ENCODE peak calls at places on chromosomes 12 and 14, in ten cellular contexts. F is astrocyte, H is fibroblast of lung, R is mammary epithelial cell, V is HCT116, W is HepG2, E is GM23338, X is hepatocyte, T is PC-9, I is K562. L is an unnamed sample. For H3K79me2, the result is how much of the 10 kb centered on the place peaks cover.

GRCh38 chr14:55427439-55427838 is 13.0 kb downstream of the TBPL2 start:
- DNase-seq in W (no peak), F (peak), H (no peak), E (peak), X (peak), V (peak), R (peak), I (peak), T (peak), L (no peak)

GRCh38 chr14:88204221-88204620 is 118.8 kb downstream of the KCNK10 start:
- DNase-seq in V (no peak), I (no peak), F (no peak), H (no peak), X (no peak), E (no peak), R (no peak), T (no peak), W (no peak), L (no peak)

GRCh38 chr12:78385541-78385940 is 479.0 kb upstream of the SYT1 start:
- DNase-seq in X (no peak), E (no peak), W (no peak), R (no peak), H (no peak), T (no peak), F (no peak), V (no peak), I (no peak), L (no peak)

GRCh38 chr14:42140831-42141279 is 534.2 kb downstream of the LRFN5 start:
- DNase-seq in R (peak), X (no peak), E (no peak), I (no peak), T (no peak), F (peak), V (no peak), H (peak), W (no peak), L (no peak)

GRCh38 chr12:59007620-59008019 is 87.3 kb upstream of the LRIG3 start:
- DNase-seq in T (no peak), R (no peak), W (no peak), E (no peak), I (no peak), F (peak), H (no peak), X (no peak), V (no peak), L (no peak)

GRCh38 chr14:22814945-22815713 is at the start of gene SLC7A7:
- DNase-seq in T (no peak), W (no peak), H (peak), E (peak), I (no peak), X (peak), R (no peak), F (no peak), V (no peak), L (peak)

GRCh38 chr12:108214046-108214445 is 85.0 kb downstream of the WSCD2 start:
- DNase-seq in W (no peak), E (no peak), T (no peak), V (no peak), R (no peak), I (no peak), H (no peak), X (no peak), F (no peak), L (no peak)

GRCh38 chr14:70004791-70005190 is 125.6 kb downstream of the SMOC1 start:
- DNase-seq in T (no peak), X (no peak), I (no peak), V (no peak), F (no peak), H (no peak), W (no peak), E (no peak), R (no peak), L (no peak)

GRCh38 chr14:77098470-77099353 is 654 bp downstream of the CIPC start:
- DNase-seq in F (no peak), V (no peak), H (no peak), X (peak), I (peak), T (peak), R (no peak), E (peak), W (no peak), L (peak)

GRCh38 chr12:57549909-57550627 is at the start of gene KIF5A:
- DNase-seq in T (no peak), X (peak), E (peak), H (no peak), V (no peak), F (no peak), R (no peak), W (no peak), I (peak), L (peak)

DNA sequence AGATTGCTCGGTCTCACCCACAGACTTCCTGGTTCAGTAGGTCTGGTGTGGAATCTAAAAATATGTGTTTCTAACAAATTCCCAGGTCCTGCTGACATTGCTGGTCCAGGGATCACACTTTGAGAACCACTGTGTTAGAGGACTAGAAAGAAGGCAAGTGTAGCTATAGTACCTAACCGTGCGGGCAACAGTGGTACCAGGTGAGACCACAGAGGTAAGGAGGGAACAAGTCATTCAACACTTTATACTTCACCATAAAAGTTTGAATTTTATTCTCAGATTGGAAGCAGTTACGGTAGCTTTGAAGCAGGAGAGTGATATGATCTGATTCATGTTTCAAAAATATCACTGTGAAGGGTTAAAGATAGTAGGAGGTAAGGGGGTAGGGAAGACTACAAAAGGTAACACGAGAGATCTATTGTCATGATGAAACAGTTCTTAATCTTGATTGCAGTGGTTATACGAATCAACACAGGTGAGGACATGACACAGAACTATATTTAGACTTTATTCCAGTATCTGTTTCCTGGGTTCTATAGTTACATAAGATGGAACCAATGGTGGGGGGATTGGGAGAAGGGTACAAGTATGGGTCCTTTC is 73.5 kb downstream of the CDK17 start:
- DNase-seq in E (no peak), W (no peak), X (no peak), F (no peak), T (no peak), V (no peak), R (no peak), I (no peak), H (no peak), L (peak)
- H3K79me2 ChIP-seq in E (under half), W (under half), X (under half), F (half or more), T (under half), V (under half), R (half or more), I (under half), H (half or more), L (half or more)

DNA sequence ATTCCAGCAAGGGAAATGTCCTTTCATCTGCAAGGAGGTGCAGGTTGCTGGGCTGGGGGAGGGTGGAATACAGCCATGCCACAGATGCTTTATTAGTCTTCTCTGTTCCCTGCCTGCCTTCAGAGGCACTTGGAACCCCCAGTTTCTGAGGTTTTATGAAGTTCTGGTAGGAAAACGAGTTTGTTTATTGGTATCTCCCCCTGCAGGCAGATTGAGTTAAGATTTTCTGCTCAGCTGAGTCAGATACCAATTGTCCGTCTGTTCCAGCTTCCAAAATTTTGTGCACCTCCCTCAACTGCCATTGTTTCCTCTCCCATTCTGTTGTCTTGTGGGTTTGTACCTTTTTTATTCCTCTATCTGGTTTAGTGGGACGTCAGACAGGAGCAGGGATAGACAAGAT is 155.6 kb downstream of the ETV6 start:
- DNase-seq in W (no peak), T (no peak), X (no peak), R (no peak), H (no peak), I (no peak), F (no peak), V (no peak), E (no peak), L (peak)
- H3K79me2 ChIP-seq in W (under half), T (under half), X (under half), R (under half), H (under half), I (under half), F (under half), V (under half), E (under half), L (under half)

GRCh38 chr14:36905272-36906046 is 243.8 kb downstream of the PAX9 start:
- DNase-seq in E (no peak), X (no peak), F (no peak), R (no peak), I (no peak), H (no peak), W (no peak), T (no peak), V (no peak), L (no peak)

DNA sequence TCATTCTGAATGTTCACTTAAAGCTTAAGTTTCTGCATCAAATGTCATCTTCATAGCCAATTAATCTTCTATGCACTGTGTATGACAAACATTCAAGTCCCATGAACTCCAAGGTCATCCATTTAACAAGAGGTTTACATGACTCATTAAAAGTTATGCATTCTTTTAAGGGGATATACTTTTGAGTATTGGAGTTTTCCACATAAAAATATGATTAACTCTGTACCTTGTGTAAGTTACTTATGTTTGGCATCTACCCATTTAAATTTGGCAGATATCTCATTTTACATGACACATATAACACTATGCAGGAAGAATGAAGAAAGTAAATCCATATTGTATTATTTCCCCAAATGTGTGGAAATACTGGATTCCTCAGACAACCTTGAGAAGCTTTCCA is 240.2 kb downstream of the PAX9 start:
- DNase-seq in E (no peak), V (no peak), F (peak), W (no peak), X (no peak), T (no peak), H (peak), I (no peak), R (no peak), L (no peak)
- H3K79me2 ChIP-seq in E (under half), V (under half), F (under half), W (under half), X (under half), T (under half), H (under half), I (under half), R (under half), L (under half)

GRCh38 chr14:61433822-61434221 is 112.4 kb downstream of the PRKCH start:
- DNase-seq in E (no peak), T (no peak), R (no peak), V (no peak), I (no peak), W (no peak), F (no peak), H (no peak), X (no peak), L (no peak)
- H3K79me2 ChIP-seq in E (under half), T (half or more), R (under half), V (under half), I (under half), W (under half), F (under half), H (under half), X (under half), L (under half)